ENCODE peak calls at places on chromosomes 16 and 17, in seven cellular contexts. One of them, this sample, is unnamed.

GRCh38 chr17:21318439-21318838 is 33.9 kb downstream of the MAP2K3 start:
- DNase-seq in stimulated activated CD8-positive, alpha-beta memory T cell treated with anti-CD3 and anti-CD28 coated beads, Interleukin-4, amount 100 ng/mL, for 4 hours: no peak
- DNase-seq in NCI-H82: no peak
- DNase-seq in AG10803: no peak
- DNase-seq in stimulated activated CD4-positive, alpha-beta T cell treated with anti-CD3 and anti-CD28 coated beads, TNF-alpha, amount 100 ng/mL, for 1 hour: no peak
- DNase-seq in 8988T: no peak
- DNase-seq in EL: no peak
- DNase-seq in this sample: no peak

GRCh38 chr17:7224110-7224509 is 4.4 kb downstream of the ACADVL start:
- DNase-seq in EL: no peak
- DNase-seq in 8988T: no peak
- DNase-seq in stimulated activated CD4-positive, alpha-beta T cell treated with anti-CD3 and anti-CD28 coated beads, TNF-alpha, amount 100 ng/mL, for 1 hour: no peak
- DNase-seq in NCI-H82: no peak
- DNase-seq in stimulated activated CD8-positive, alpha-beta memory T cell treated with anti-CD3 and anti-CD28 coated beads, Interleukin-4, amount 100 ng/mL, for 4 hours: no peak
- DNase-seq in AG10803: no peak
- DNase-seq in this sample: no peak

GRCh38 chr16:85583491-85584181 is 29.5 kb upstream of the GSE1 start:
- DNase-seq in stimulated activated CD8-positive, alpha-beta memory T cell treated with anti-CD3 and anti-CD28 coated beads, Interleukin-4, amount 100 ng/mL, for 4 hours: no peak
- DNase-seq in 8988T: no peak
- DNase-seq in AG10803: peak; percentile 91
- DNase-seq in stimulated activated CD4-positive, alpha-beta T cell treated with anti-CD3 and anti-CD28 coated beads, TNF-alpha, amount 100 ng/mL, for 1 hour: no peak
- DNase-seq in EL: peak; percentile 79
- DNase-seq in NCI-H82: no peak
- DNase-seq in this sample: peak; percentile 58

GRCh38 chr16:12321363-12321762 is 344.8 kb downstream of the SNX29 start:
- DNase-seq in NCI-H82: peak; percentile 97
- DNase-seq in stimulated activated CD4-positive, alpha-beta T cell treated with anti-CD3 and anti-CD28 coated beads, TNF-alpha, amount 100 ng/mL, for 1 hour: no peak
- DNase-seq in EL: no peak
- DNase-seq in stimulated activated CD8-positive, alpha-beta memory T cell treated with anti-CD3 and anti-CD28 coated beads, Interleukin-4, amount 100 ng/mL, for 4 hours: no peak
- DNase-seq in 8988T: no peak
- DNase-seq in AG10803: no peak
- DNase-seq in this sample: no peak

GRCh38 chr16:70610273-70611223 is 35.8 kb upstream of the IL34 start:
- DNase-seq in stimulated activated CD4-positive, alpha-beta T cell treated with anti-CD3 and anti-CD28 coated beads, TNF-alpha, amount 100 ng/mL, for 1 hour: no peak
- DNase-seq in 8988T: no peak
- DNase-seq in AG10803: no peak
- DNase-seq in NCI-H82: no peak
- DNase-seq in stimulated activated CD8-positive, alpha-beta memory T cell treated with anti-CD3 and anti-CD28 coated beads, Interleukin-4, amount 100 ng/mL, for 4 hours: no peak
- DNase-seq in EL: no peak
- DNase-seq in this sample: no peak

GRCh38 chr16:3525951-3526350 is 25.1 kb downstream of the CLUAP1 start:
- DNase-seq in EL: no peak
- DNase-seq in stimulated activated CD8-positive, alpha-beta memory T cell treated with anti-CD3 and anti-CD28 coated beads, Interleukin-4, amount 100 ng/mL, for 4 hours: no peak
- DNase-seq in AG10803: no peak
- DNase-seq in stimulated activated CD4-positive, alpha-beta T cell treated with anti-CD3 and anti-CD28 coated beads, TNF-alpha, amount 100 ng/mL, for 1 hour: no peak
- DNase-seq in 8988T: no peak
- DNase-seq in NCI-H82: no peak
- DNase-seq in this sample: no peak

GRCh38 chr17:5585814-5586558 is 1.7 kb upstream of the NLRP1 start:
- DNase-seq in EL: peak; percentile 35
- DNase-seq in 8988T: no peak
- DNase-seq in AG10803: peak; percentile 25
- DNase-seq in stimulated activated CD4-positive, alpha-beta T cell treated with anti-CD3 and anti-CD28 coated beads, TNF-alpha, amount 100 ng/mL, for 1 hour: no peak
- DNase-seq in NCI-H82: peak; percentile 28
- DNase-seq in stimulated activated CD8-positive, alpha-beta memory T cell treated with anti-CD3 and anti-CD28 coated beads, Interleukin-4, amount 100 ng/mL, for 4 hours: no peak
- DNase-seq in this sample: no peak

GRCh38 chr17:31587462-31587861 is 196.0 kb downstream of the RAB11FIP4 start:
- DNase-seq in AG10803: no peak
- DNase-seq in stimulated activated CD8-positive, alpha-beta memory T cell treated with anti-CD3 and anti-CD28 coated beads, Interleukin-4, amount 100 ng/mL, for 4 hours: no peak
- DNase-seq in 8988T: no peak
- DNase-seq in NCI-H82: no peak
- DNase-seq in EL: no peak
- DNase-seq in stimulated activated CD4-positive, alpha-beta T cell treated with anti-CD3 and anti-CD28 coated beads, TNF-alpha, amount 100 ng/mL, for 1 hour: no peak
- DNase-seq in this sample: no peak

GRCh38 chr17:78252111-78252634 is 20.7 kb downstream of the TMEM235 start:
- DNase-seq in AG10803: no peak
- DNase-seq in 8988T: no peak
- DNase-seq in stimulated activated CD4-positive, alpha-beta T cell treated with anti-CD3 and anti-CD28 coated beads, TNF-alpha, amount 100 ng/mL, for 1 hour: peak; percentile 57
- DNase-seq in NCI-H82: no peak
- DNase-seq in EL: no peak
- DNase-seq in stimulated activated CD8-positive, alpha-beta memory T cell treated with anti-CD3 and anti-CD28 coated beads, Interleukin-4, amount 100 ng/mL, for 4 hours: no peak
- DNase-seq in this sample: no peak

GRCh38 chr16:9966569-9967157 is 215.6 kb downstream of the GRIN2A start:
- DNase-seq in AG10803: peak; percentile 1
- DNase-seq in EL: peak; percentile 60
- DNase-seq in NCI-H82: no peak
- DNase-seq in stimulated activated CD4-positive, alpha-beta T cell treated with anti-CD3 and anti-CD28 coated beads, TNF-alpha, amount 100 ng/mL, for 1 hour: no peak
- DNase-seq in stimulated activated CD8-positive, alpha-beta memory T cell treated with anti-CD3 and anti-CD28 coated beads, Interleukin-4, amount 100 ng/mL, for 4 hours: no peak
- DNase-seq in 8988T: no peak
- DNase-seq in this sample: peak; percentile 47

GRCh38 chr17:35135322-35135721 is 6.8 kb downstream of the NLE1 start:
- DNase-seq in 8988T: no peak
- DNase-seq in EL: no peak
- DNase-seq in AG10803: no peak
- DNase-seq in stimulated activated CD4-positive, alpha-beta T cell treated with anti-CD3 and anti-CD28 coated beads, TNF-alpha, amount 100 ng/mL, for 1 hour: no peak
- DNase-seq in stimulated activated CD8-positive, alpha-beta memory T cell treated with anti-CD3 and anti-CD28 coated beads, Interleukin-4, amount 100 ng/mL, for 4 hours: no peak
- DNase-seq in NCI-H82: no peak
- DNase-seq in this sample: no peak

GRCh38 chr17:2695961-2696760 is 15.4 kb downstream of the CLUH start:
- DNase-seq in stimulated activated CD4-positive, alpha-beta T cell treated with anti-CD3 and anti-CD28 coated beads, TNF-alpha, amount 100 ng/mL, for 1 hour: no peak
- DNase-seq in AG10803: no peak
- DNase-seq in 8988T: peak; percentile 13
- DNase-seq in NCI-H82: no peak
- DNase-seq in stimulated activated CD8-positive, alpha-beta memory T cell treated with anti-CD3 and anti-CD28 coated beads, Interleukin-4, amount 100 ng/mL, for 4 hours: no peak
- DNase-seq in EL: no peak
- DNase-seq in this sample: no peak

GRCh38 chr16:1634541-1634940 is 22.4 kb downstream of the CRAMP1 start:
- DNase-seq in EL: no peak
- DNase-seq in NCI-H82: no peak
- DNase-seq in stimulated activated CD8-positive, alpha-beta memory T cell treated with anti-CD3 and anti-CD28 coated beads, Interleukin-4, amount 100 ng/mL, for 4 hours: no peak
- DNase-seq in 8988T: no peak
- DNase-seq in stimulated activated CD4-positive, alpha-beta T cell treated with anti-CD3 and anti-CD28 coated beads, TNF-alpha, amount 100 ng/mL, for 1 hour: no peak
- DNase-seq in AG10803: no peak
- DNase-seq in this sample: no peak

GRCh38 chr17:61672140-61672539 is 81.1 kb upstream of the NACA2 start:
- DNase-seq in EL: no peak
- DNase-seq in stimulated activated CD4-positive, alpha-beta T cell treated with anti-CD3 and anti-CD28 coated beads, TNF-alpha, amount 100 ng/mL, for 1 hour: no peak
- DNase-seq in AG10803: no peak
- DNase-seq in NCI-H82: no peak
- DNase-seq in stimulated activated CD8-positive, alpha-beta memory T cell treated with anti-CD3 and anti-CD28 coated beads, Interleukin-4, amount 100 ng/mL, for 4 hours: no peak
- DNase-seq in 8988T: no peak
- DNase-seq in this sample: no peak

GRCh38 chr16:80948886-80949502 is 57.7 kb downstream of the CMC2 start:
- DNase-seq in stimulated activated CD4-positive, alpha-beta T cell treated with anti-CD3 and anti-CD28 coated beads, TNF-alpha, amount 100 ng/mL, for 1 hour: no peak
- DNase-seq in stimulated activated CD8-positive, alpha-beta memory T cell treated with anti-CD3 and anti-CD28 coated beads, Interleukin-4, amount 100 ng/mL, for 4 hours: no peak
- DNase-seq in AG10803: peak; percentile 47
- DNase-seq in NCI-H82: no peak
- DNase-seq in 8988T: no peak
- DNase-seq in EL: peak; percentile 59
- DNase-seq in this sample: peak; percentile 59

GRCh38 chr16:86737083-86737482 is 158.7 kb downstream of the FOXL1 start:
- DNase-seq in AG10803: no peak
- DNase-seq in NCI-H82: no peak
- DNase-seq in EL: no peak
- DNase-seq in stimulated activated CD8-positive, alpha-beta memory T cell treated with anti-CD3 and anti-CD28 coated beads, Interleukin-4, amount 100 ng/mL, for 4 hours: no peak
- DNase-seq in 8988T: no peak
- DNase-seq in stimulated activated CD4-positive, alpha-beta T cell treated with anti-CD3 and anti-CD28 coated beads, TNF-alpha, amount 100 ng/mL, for 1 hour: no peak
- DNase-seq in this sample: no peak

GRCh38 chr16:75246504-75247205 is 4.8 kb downstream of the BCAR1 start:
- DNase-seq in stimulated activated CD4-positive, alpha-beta T cell treated with anti-CD3 and anti-CD28 coated beads, TNF-alpha, amount 100 ng/mL, for 1 hour: no peak
- DNase-seq in NCI-H82: no peak
- DNase-seq in AG10803: no peak
- DNase-seq in 8988T: no peak
- DNase-seq in EL: peak; percentile 58
- DNase-seq in stimulated activated CD8-positive, alpha-beta memory T cell treated with anti-CD3 and anti-CD28 coated beads, Interleukin-4, amount 100 ng/mL, for 4 hours: no peak
- DNase-seq in this sample: no peak

GRCh38 chr17:76897023-76897422 is 28.8 kb downstream of the MGAT5B start:
- DNase-seq in NCI-H82: no peak
- DNase-seq in AG10803: no peak
- DNase-seq in EL: no peak
- DNase-seq in stimulated activated CD4-positive, alpha-beta T cell treated with anti-CD3 and anti-CD28 coated beads, TNF-alpha, amount 100 ng/mL, for 1 hour: no peak
- DNase-seq in stimulated activated CD8-positive, alpha-beta memory T cell treated with anti-CD3 and anti-CD28 coated beads, Interleukin-4, amount 100 ng/mL, for 4 hours: no peak
- DNase-seq in 8988T: no peak
- DNase-seq in this sample: no peak

GRCh38 chr17:3935140-3935542 is 18.9 kb upstream of the P2RX1 start:
- DNase-seq in EL: peak; percentile 56
- DNase-seq in 8988T: peak; percentile 88
- DNase-seq in NCI-H82: peak; percentile 94
- DNase-seq in AG10803: peak; percentile 21
- DNase-seq in stimulated activated CD8-positive, alpha-beta memory T cell treated with anti-CD3 and anti-CD28 coated beads, Interleukin-4, amount 100 ng/mL, for 4 hours: no peak
- DNase-seq in stimulated activated CD4-positive, alpha-beta T cell treated with anti-CD3 and anti-CD28 coated beads, TNF-alpha, amount 100 ng/mL, for 1 hour: no peak
- DNase-seq in this sample: peak; percentile 37

GRCh38 chr17:63138713-63139112 is 172.7 kb downstream of the TANC2 start:
- DNase-seq in NCI-H82: no peak
- DNase-seq in 8988T: no peak
- DNase-seq in AG10803: peak; percentile 58
- DNase-seq in stimulated activated CD4-positive, alpha-beta T cell treated with anti-CD3 and anti-CD28 coated beads, TNF-alpha, amount 100 ng/mL, for 1 hour: no peak
- DNase-seq in stimulated activated CD8-positive, alpha-beta memory T cell treated with anti-CD3 and anti-CD28 coated beads, Interleukin-4, amount 100 ng/mL, for 4 hours: no peak
- DNase-seq in EL: peak; percentile 7
- DNase-seq in this sample: peak; percentile 16

GRCh38 chr17:77579717-77580116 is 378.8 kb upstream of the TNRC6C start:
- DNase-seq in stimulated activated CD8-positive, alpha-beta memory T cell treated with anti-CD3 and anti-CD28 coated beads, Interleukin-4, amount 100 ng/mL, for 4 hours: no peak
- DNase-seq in 8988T: no peak
- DNase-seq in EL: no peak
- DNase-seq in AG10803: no peak
- DNase-seq in stimulated activated CD4-positive, alpha-beta T cell treated with anti-CD3 and anti-CD28 coated beads, TNF-alpha, amount 100 ng/mL, for 1 hour: no peak
- DNase-seq in NCI-H82: no peak
- DNase-seq in this sample: no peak

GRCh38 chr17:42016411-42016831 is 818 bp downstream of the DNAJC7 start:
- DNase-seq in stimulated activated CD8-positive, alpha-beta memory T cell treated with anti-CD3 and anti-CD28 coated beads, Interleukin-4, amount 100 ng/mL, for 4 hours: no peak
- DNase-seq in AG10803: peak; percentile 37
- DNase-seq in 8988T: no peak
- DNase-seq in NCI-H82: peak; percentile 39
- DNase-seq in EL: no peak
- DNase-seq in stimulated activated CD4-positive, alpha-beta T cell treated with anti-CD3 and anti-CD28 coated beads, TNF-alpha, amount 100 ng/mL, for 1 hour: no peak
- DNase-seq in this sample: no peak

GRCh38 chr16:726438-727290 is at the start of the genes CCDC78 and HAGHL:
- DNase-seq in AG10803: peak; percentile 20
- DNase-seq in 8988T: peak; percentile 88
- DNase-seq in EL: peak; percentile 55
- DNase-seq in stimulated activated CD8-positive, alpha-beta memory T cell treated with anti-CD3 and anti-CD28 coated beads, Interleukin-4, amount 100 ng/mL, for 4 hours: no peak
- DNase-seq in NCI-H82: peak; percentile 81
- DNase-seq in stimulated activated CD4-positive, alpha-beta T cell treated with anti-CD3 and anti-CD28 coated beads, TNF-alpha, amount 100 ng/mL, for 1 hour: no peak
- DNase-seq in this sample: peak; percentile 32

GRCh38 chr16:66486773-66487579 is 59.9 kb downstream of the BEAN1 start:
- DNase-seq in EL: peak; percentile 60
- DNase-seq in NCI-H82: no peak
- DNase-seq in AG10803: peak; percentile 80
- DNase-seq in stimulated activated CD4-positive, alpha-beta T cell treated with anti-CD3 and anti-CD28 coated beads, TNF-alpha, amount 100 ng/mL, for 1 hour: no peak
- DNase-seq in 8988T: no peak
- DNase-seq in stimulated activated CD8-positive, alpha-beta memory T cell treated with anti-CD3 and anti-CD28 coated beads, Interleukin-4, amount 100 ng/mL, for 4 hours: no peak
- DNase-seq in this sample: peak; percentile 92

This sample was measured in fibroblast of mammary gland.